ENCODE peak calls at places on chromosome 14, in seven cellular contexts. T is Peyer's patch, I is caudate nucleus, M is lower leg skin, Q is OCI-LY7, Y is Right ventricle myocardium superior, C is AG08395. S is an unnamed sample.

GRCh38 chr14:100529561-100530031 is 57.6 kb downstream of the BEGAIN start:
- DNase-seq in Q (no peak), I (no peak), T (peak), M (peak), Y (no peak), C (no peak), S (no peak)

GRCh38 chr14:51614707-51615106 is 37.0 kb upstream of the FRMD6 start:
- DNase-seq in T (no peak), I (no peak), Y (no peak), C (no peak), Q (no peak), M (no peak), S (no peak)

GRCh38 chr14:88424573-88424972 is 39.1 kb downstream of the SPATA7 start:
- DNase-seq in I (no peak), Q (no peak), M (no peak), T (no peak), C (peak), Y (no peak), S (no peak)

GRCh38 chr14:103916636-103917262 is 11.5 kb upstream of the TDRD9 start:
- DNase-seq in M (no peak), Q (no peak), I (no peak), C (no peak), T (no peak), Y (no peak), S (no peak)

GRCh38 chr14:64703393-64704144 is 655 bp upstream of the PLEKHG3 start:
- DNase-seq in C (no peak), T (no peak), Q (no peak), Y (no peak), I (no peak), M (no peak), S (no peak)

GRCh38 chr14:68210729-68211299 is 391.2 kb downstream of the RAD51B start:
- DNase-seq in Y (no peak), T (no peak), I (no peak), C (peak), Q (peak), M (no peak), S (peak)

GRCh38 chr14:36655963-36656768 is 5.5 kb upstream of the PAX9 start:
- DNase-seq in Y (no peak), C (no peak), Q (peak), I (no peak), M (no peak), T (peak), S (no peak)

GRCh38 chr14:41303506-41303905 is 303.2 kb upstream of the LRFN5 start:
- DNase-seq in Y (no peak), T (no peak), C (no peak), Q (no peak), I (no peak), M (no peak), S (no peak)

GRCh38 chr14:69398818-69399210 is 322 bp downstream of the SLC39A9 start:
- DNase-seq in C (no peak), Y (no peak), Q (no peak), I (no peak), M (no peak), T (no peak), S (no peak)

GRCh38 chr14:56125772-56126411 is 7.7 kb downstream of the PELI2 start:
- DNase-seq in Y (no peak), C (no peak), T (no peak), M (no peak), Q (no peak), I (no peak), S (no peak)

GRCh38 chr14:104926619-104927431 is 2.1 kb downstream of the PLD4 start:
- DNase-seq in Q (peak), M (peak), Y (peak), I (no peak), T (peak), C (no peak), S (no peak)

GRCh38 chr14:22379727-22380126 is 209.3 kb downstream of the DAD1 start:
- DNase-seq in T (no peak), Q (no peak), I (no peak), Y (no peak), M (no peak), C (no peak), S (no peak)

GRCh38 chr14:57326253-57326652 is 57.5 kb downstream of the AP5M1 start:
- DNase-seq in M (no peak), T (no peak), I (no peak), Q (peak), C (no peak), Y (no peak), S (no peak)

GRCh38 chr14:100669468-100669867 is 57.2 kb upstream of the DLK1 start:
- DNase-seq in I (no peak), T (no peak), C (no peak), Y (peak), Q (no peak), M (no peak), S (no peak)

GRCh38 chr14:104163541-104163940 is 25.2 kb downstream of the KIF26A start:
- DNase-seq in T (no peak), Y (no peak), M (no peak), Q (no peak), I (no peak), C (no peak), S (no peak)

GRCh38 chr14:24081739-24082204 is 10.4 kb downstream of the CPNE6 start:
- DNase-seq in T (no peak), Q (no peak), C (no peak), I (no peak), Y (no peak), M (no peak), S (no peak)

GRCh38 chr14:104799657-104800599 is 973 bp upstream of the ZBTB42 start:
- DNase-seq in Y (peak), Q (peak), T (peak), I (peak), C (peak), M (peak), S (peak)

GRCh38 chr14:65019944-65020566 is 33.4 kb downstream of the FNTB start:
- DNase-seq in Y (no peak), M (peak), I (no peak), Q (peak), T (no peak), C (peak), S (peak)

S was measured in AG08396.